ENCODE peak calls at places on chromosomes 1 and 21, in five cellular contexts. B is K562, R is esophagus muscularis mucosa, W is body of pancreas, D is tibial artery. N is an unnamed sample.

GRCh38 chr1:4631321-4631720 is 23.1 kb upstream of the AJAP1 start:
- DNase-seq in D (no peak), W (no peak), B (no peak), R (no peak), N (no peak)

GRCh38 chr1:227891223-227891954 is 56.3 kb downstream of the WNT9A start:
- DNase-seq in B (no peak), D (peak), R (peak), W (peak), N (no peak)

GRCh38 chr1:79190074-79190473 is 183.5 kb upstream of the ADGRL4 start:
- DNase-seq in B (no peak), R (no peak), W (no peak), D (no peak), N (no peak)

GRCh38 chr1:230541306-230541705 is 101.0 kb upstream of the COG2 start:
- DNase-seq in R (peak), D (no peak), W (no peak), B (no peak), N (no peak)

GRCh38 chr1:167618366-167618765 is 11.7 kb upstream of the RCSD1 start:
- DNase-seq in R (no peak), B (no peak), W (no peak), D (no peak), N (no peak)

GRCh38 chr1:72892461-72892860 is 610.1 kb upstream of the NEGR1 start:
- DNase-seq in R (no peak), W (no peak), D (no peak), B (no peak), N (no peak)

GRCh38 chr1:57017717-57018116 is 51.9 kb upstream of the C8B start:
- DNase-seq in D (no peak), W (no peak), B (peak), R (no peak), N (no peak)

GRCh38 chr1:30670195-30671060 is 53.0 kb downstream of the MATN1 start:
- DNase-seq in B (no peak), D (no peak), W (peak), R (no peak), N (no peak)

GRCh38 chr1:83931658-83932253 is 67.2 kb downstream of the TTLL7 start:
- DNase-seq in B (peak), W (peak), R (no peak), D (no peak), N (no peak)

GRCh38 chr1:228045405-228045804 is 37.1 kb upstream of the ARF1 start:
- DNase-seq in D (no peak), R (no peak), W (no peak), B (no peak), N (no peak)

GRCh38 chr1:75996196-75996595 is 64.0 kb upstream of the ASB17 start:
- DNase-seq in R (no peak), B (no peak), D (no peak), W (no peak), N (no peak)

GRCh38 chr1:47651311-47652089 is 213.7 kb downstream of the FOXD2 start:
- DNase-seq in B (no peak), W (no peak), R (no peak), D (peak), N (no peak)

GRCh38 chr1:146032613-146033219 is 11.2 kb upstream of the HJV start:
- DNase-seq in B (peak), W (peak), R (no peak), D (no peak), N (no peak)

GRCh38 chr21:17793675-17794123 is 25.5 kb downstream of the C21orf91 start:
- DNase-seq in R (no peak), B (no peak), D (no peak), W (no peak), N (no peak)

GRCh38 chr1:107867422-107867821 is 97.6 kb downstream of the VAV3 start:
- DNase-seq in R (no peak), D (no peak), W (no peak), B (no peak), N (no peak)

GRCh38 chr1:15289251-15289651 is 42.2 kb downstream of the FHAD1 start:
- DNase-seq in B (no peak), W (no peak), R (no peak), D (no peak), N (no peak)

GRCh38 chr1:52955129-52955970 is 28.3 kb downstream of the SCP2 start:
- DNase-seq in W (no peak), B (peak), R (no peak), D (no peak), N (no peak)

GRCh38 chr1:203130358-203130992 is 2.9 kb downstream of the ADORA1 start:
- DNase-seq in B (no peak), R (no peak), W (no peak), D (peak), N (peak)

GRCh38 chr1:241957692-241958494 is at the start of gene BECN2:
- DNase-seq in B (peak), R (no peak), D (no peak), W (no peak), N (no peak)

GRCh38 chr1:150661156-150661555 is 31.7 kb upstream of the ENSA start:
- DNase-seq in D (no peak), B (no peak), W (no peak), R (no peak), N (no peak)

GRCh38 chr1:60055336-60055735 is 18.2 kb downstream of the C1orf87 start:
- DNase-seq in B (no peak), R (no peak), D (no peak), W (no peak), N (no peak)

GRCh38 chr1:145849356-145850165 is 4.1 kb downstream of the NUDT17 start:
- DNase-seq in R (no peak), B (peak), W (no peak), D (no peak), N (no peak)

GRCh38 chr1:47675047-47675675 is 237.3 kb downstream of the FOXD2 start:
- DNase-seq in B (no peak), W (no peak), R (no peak), D (no peak), N (no peak)

GRCh38 chr1:225926551-225927113 is 2.6 kb upstream of the PYCR2 start:
- DNase-seq in D (no peak), B (no peak), W (no peak), R (no peak), N (no peak)

GRCh38 chr1:231027136-231027925 is 12.7 kb downstream of the FAM89A start:
- DNase-seq in R (peak), B (no peak), W (no peak), D (no peak), N (no peak)

DNA sequence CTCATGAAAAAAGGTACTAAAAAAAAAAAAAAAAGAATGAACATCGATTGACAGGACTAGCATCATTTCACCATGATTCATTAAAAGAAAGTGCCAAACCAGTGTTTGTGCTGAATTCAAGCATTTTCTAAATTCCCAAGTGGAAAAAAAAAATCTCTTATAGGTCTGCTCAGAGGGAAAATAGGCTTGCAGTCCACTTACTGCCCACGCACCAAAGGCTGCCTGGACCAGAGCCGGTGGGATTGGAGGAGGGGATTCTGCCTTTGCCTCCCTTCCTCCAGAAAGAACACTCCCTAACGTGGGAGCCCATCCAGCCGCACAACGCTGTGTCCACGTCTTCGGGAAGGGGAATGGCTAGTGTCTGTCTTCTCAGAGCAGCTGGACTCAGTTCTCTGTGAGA is 5.5 kb upstream of the TRAPPC10 start:
- DNase-seq in B (no peak), R (no peak), D (no peak), W (peak), N (no peak)
- H3K27ac ChIP-seq in B (no peak), R (peak), D (peak), W (no peak), N (no peak)

DNA sequence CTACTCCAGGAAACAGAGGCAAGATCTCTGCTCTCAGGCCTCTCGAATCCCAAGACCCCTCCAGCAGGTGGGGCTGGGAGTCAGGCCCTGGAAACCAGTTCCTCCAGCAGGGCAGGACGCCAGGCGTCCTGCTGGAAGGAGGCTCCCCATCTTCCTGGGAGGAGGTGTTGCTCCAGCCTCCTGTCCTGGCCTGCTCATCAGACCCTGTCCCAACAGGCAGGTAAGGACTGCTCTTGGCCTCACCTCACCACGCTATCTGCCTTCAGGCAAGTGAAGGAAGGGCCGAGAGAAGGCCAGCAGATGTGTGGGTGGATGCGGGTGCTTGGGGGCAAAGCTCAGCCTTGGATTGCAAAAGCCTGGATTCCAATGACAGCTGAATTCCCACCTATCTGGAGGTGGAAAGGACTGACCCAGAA is 82.9 kb downstream of the SSBP3 start:
- DNase-seq in R (no peak), W (peak), D (no peak), B (no peak), N (no peak)
- H3K27ac ChIP-seq in R (peak), W (no peak), D (no peak), B (no peak), N (no peak)

GRCh38 chr1:94656982-94657381 is 115.4 kb upstream of the F3 start:
- DNase-seq in B (no peak), R (no peak), W (no peak), D (no peak), N (no peak)

GRCh38 chr1:94658221-94658620 is 116.7 kb upstream of the F3 start:
- DNase-seq in R (no peak), B (no peak), D (no peak), W (peak), N (no peak)

GRCh38 chr1:94666797-94667196 is 125.2 kb upstream of the F3 start:
- DNase-seq in B (no peak), R (no peak), W (no peak), D (no peak), N (no peak)

GRCh38 chr1:94661431-94661830 is 119.9 kb upstream of the F3 start:
- DNase-seq in R (no peak), W (no peak), B (no peak), D (no peak), N (no peak)

DNA sequence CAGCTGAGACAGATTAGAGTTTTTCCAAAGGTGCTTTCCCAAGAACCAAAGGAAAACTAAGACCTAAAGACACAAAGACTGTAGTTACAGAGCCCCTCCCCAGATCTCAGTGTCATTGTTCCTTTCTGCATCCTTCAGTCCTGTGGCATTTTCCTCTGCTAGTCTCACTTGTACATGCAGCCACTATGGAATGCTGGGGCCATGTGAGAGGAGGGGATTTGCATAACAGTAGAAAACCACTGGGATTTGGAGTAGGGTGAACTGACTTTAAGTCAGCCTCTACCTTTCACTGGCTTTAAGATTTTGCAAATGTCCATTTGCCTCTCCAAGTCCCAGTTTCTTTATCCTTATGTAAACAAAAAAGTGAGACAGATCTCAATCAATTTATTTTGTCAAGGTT is 119.4 kb upstream of the F3 start:
- DNase-seq in R (no peak), W (no peak), D (no peak), B (no peak), N (no peak)
- H3K27ac ChIP-seq in R (no peak), W (peak), D (no peak), B (no peak), N (no peak)

GRCh38 chr1:198700396-198700795 is 61.6 kb downstream of the PTPRC start:
- DNase-seq in D (no peak), R (no peak), B (no peak), W (no peak), N (no peak)
- H3K27ac ChIP-seq in D (no peak), R (no peak), B (no peak), W (no peak), N (no peak)

DNA sequence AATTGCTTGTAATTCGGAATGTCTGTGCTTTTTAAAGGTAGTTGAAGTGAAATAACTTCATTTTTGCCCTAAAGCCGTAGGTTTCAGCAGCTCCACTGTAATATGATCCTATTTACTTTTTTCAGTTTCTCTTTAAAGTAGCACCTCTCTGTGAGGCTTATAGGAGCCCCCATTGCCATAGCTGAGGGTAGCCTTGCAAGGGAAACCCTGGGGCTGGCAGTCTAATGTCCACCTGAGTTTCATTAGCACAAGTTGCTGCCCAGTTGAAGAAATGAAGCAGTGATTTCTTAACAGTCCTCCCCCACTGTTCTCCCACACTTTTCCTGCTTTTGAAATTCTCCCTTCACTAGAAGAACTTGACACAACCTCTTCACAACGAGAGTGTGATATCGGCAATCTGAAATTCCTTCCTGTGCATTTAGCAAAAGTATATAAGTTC is 1.5 kb downstream of the HMCN1 start:
- DNase-seq in R (no peak), D (no peak), W (no peak), B (no peak), N (no peak)
- H3K27ac ChIP-seq in R (peak), D (peak), W (no peak), B (no peak), N (no peak)

DNA sequence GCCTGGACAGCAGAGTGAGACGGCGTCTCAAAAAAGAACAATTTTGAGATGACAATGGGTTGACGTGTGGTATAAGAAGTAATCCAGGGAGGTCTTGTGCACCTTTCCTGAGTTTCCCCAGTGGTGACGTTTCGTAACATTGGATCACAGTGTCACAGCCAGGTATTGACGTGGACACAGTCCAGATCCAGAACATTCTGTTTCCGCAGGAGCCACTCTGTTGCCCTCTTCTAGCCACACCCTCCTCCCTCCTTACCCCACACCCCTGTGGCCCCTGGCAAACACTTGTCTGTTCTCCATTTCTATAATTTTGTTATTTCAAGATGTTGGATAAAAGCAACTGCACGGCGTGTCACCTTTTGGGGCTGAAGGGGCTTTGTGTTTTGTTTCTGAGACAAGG is 6.5 kb upstream of the TRAPPC10 start:
- DNase-seq in D (no peak), W (no peak), B (no peak), R (no peak), N (no peak)
- H3K27ac ChIP-seq in D (peak), W (peak), B (no peak), R (peak), N (no peak)

DNA sequence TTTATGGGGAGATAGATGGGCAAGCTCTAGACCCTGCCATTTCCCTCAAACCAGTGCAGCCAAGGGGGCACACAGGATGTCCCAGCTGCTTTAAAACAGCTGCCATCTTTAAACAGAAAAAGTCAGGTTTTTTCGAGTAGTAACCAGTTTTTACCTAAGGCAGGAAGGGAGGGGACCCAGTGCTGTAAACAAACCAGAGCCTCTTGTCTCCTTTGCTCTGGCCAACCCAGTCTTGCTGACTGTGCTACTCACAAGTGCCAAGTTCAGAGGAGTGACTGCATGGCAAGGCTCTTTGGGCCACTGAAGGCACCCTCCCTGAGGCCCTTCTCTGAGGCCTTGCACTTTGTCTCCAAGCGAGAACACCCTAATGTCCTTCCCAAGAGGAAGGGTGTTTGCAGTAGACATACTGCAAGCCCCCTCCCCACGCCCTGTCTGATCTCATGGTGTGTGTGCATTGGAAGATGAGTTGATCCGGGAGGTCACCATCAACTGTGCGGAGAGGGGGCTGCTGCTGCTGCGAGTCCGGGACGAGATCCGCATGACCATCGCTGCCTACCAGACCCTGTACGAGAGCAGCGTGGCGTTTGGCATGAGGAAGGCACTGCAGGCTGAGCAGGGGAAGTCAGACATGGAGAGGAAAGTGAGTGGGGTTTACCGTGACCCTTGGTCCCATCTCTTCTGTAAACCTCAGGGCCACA is 4.5 kb downstream of the DNALI1 start:
- DNase-seq in W (no peak), R (no peak), D (no peak), B (no peak), N (no peak)
- H3K27ac ChIP-seq in W (no peak), R (no peak), D (no peak), B (no peak), N (no peak)

GRCh38 chr1:36339215-36339614 is 15.8 kb upstream of the EVA1B start:
- DNase-seq in D (no peak), B (no peak), W (no peak), R (no peak), N (no peak)

GRCh38 chr1:36342426-36343185 is 19.2 kb upstream of the EVA1B start:
- DNase-seq in D (peak), R (no peak), B (peak), W (no peak), N (peak)

GRCh38 chr1:36339615-36340014 is 16.2 kb upstream of the EVA1B start:
- DNase-seq in B (no peak), W (no peak), R (no peak), D (no peak), N (no peak)

GRCh38 chr1:36343651-36344394 is 20.4 kb upstream of the EVA1B start:
- DNase-seq in D (no peak), W (no peak), R (no peak), B (no peak), N (no peak)

DNA sequence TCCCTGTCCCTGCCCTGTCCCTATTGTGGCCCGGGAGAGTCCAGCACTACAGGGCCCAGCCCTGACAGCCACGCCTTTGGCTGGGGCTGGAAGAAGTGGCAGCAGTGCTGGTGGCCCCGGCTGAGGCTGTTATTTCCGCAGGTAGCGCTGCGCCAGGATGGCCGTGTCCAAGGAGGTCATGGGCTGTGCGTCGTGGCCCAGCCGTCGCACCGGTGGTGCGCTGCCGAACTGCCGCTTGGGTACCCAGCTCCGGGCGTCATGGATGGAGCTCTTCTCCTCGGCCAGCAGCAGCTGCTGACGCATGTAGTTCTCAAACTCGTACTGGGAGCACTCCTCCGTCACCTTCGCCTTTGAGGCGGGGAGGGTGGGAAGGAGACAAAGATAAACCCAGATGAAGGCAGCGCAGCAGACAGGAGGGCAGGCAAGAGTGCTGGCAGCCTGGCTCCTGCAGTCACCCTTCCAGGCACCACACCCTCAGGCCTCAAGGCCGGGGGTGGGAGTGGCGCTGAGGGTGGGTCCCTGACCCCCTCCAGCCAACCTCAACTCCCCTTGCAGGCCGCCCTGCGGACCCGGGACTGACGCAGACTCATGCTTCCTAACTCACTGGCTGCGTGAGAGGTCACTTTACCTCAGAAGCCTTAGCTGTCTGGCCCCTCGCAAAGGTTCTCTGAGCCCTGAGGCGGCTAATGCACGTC is 18.3 kb upstream of the EVA1B start:
- DNase-seq in W (no peak), D (no peak), B (no peak), R (no peak), N (no peak)
- H3K27ac ChIP-seq in W (no peak), D (peak), B (no peak), R (no peak), N (no peak)

GRCh38 chr1:11989669-11990068 is 9.4 kb downstream of the MFN2 start:
- DNase-seq in D (no peak), W (no peak), B (no peak), R (no peak), N (no peak)
- H3K27ac ChIP-seq in D (no peak), W (no peak), B (no peak), R (peak), N (no peak)

DNA sequence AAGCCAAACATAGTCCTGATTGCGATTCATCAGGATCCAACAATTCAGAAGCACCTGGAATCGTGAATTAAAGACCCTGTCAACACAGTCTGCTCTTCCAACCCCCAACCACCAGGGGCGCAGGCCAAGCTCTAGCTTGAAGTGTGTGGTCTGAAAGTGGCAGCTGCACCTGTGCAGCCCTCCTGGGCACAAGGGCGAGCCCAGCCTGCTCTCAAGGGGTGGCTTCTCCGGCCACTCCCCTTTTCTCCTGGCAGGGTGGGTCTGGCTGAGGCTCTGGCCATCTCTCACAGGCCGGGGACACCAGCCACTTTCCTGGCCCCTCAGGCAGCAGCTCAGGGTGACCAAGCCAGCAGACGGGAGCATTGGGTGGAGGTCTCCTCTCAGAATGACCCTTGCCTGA is 62.3 kb downstream of the SLC66A1 start:
- DNase-seq in R (no peak), W (no peak), B (peak), D (no peak), N (no peak)
- H3K27ac ChIP-seq in R (peak), W (no peak), B (no peak), D (peak), N (no peak)